ENCODE peak calls at places on chromosomes 5 and 9, in eight cellular contexts. U is astrocyte; K is endodermal cell; R is tibial nerve; J is bronchial epithelial cell; T is psoas muscle; D is CD8-positive, alpha-beta memory T cell; C is naive thymus-derived CD4-positive, alpha-beta T cell. G is an unnamed sample. For H3K27me3, the result is how much of the 10 kb centered on the place peaks cover.

GRCh38 chr5:59496524-59497134 is 396.9 kb downstream of the PDE4D start:
- DNase-seq in J (no peak), U (no peak), D (no peak), T (no peak), C (no peak), R (no peak), K (peak), G (no peak)

GRCh38 chr9:127108182-127108876 is 14.1 kb downstream of the ANGPTL2 start:
- DNase-seq in U (no peak), J (no peak), T (no peak), R (no peak), C (no peak), K (no peak), D (no peak), G (no peak)

GRCh38 chr5:69450116-69450515 is 35.2 kb downstream of the MARVELD2 start:
- DNase-seq in U (peak), R (no peak), T (no peak), K (peak), J (peak), D (no peak), C (no peak), G (no peak)

GRCh38 chr9:35611230-35611797 is 6.3 kb downstream of the TESK1 start:
- DNase-seq in U (peak), K (peak), J (peak), T (peak), R (no peak), D (peak), C (peak), G (peak)

GRCh38 chr5:118247468-118247867 is 740.9 kb downstream of the DTWD2 start:
- DNase-seq in C (no peak), J (no peak), K (no peak), T (no peak), R (no peak), D (no peak), U (no peak), G (no peak)

GRCh38 chr5:57442080-57442839 is 40.4 kb downstream of the ACTBL2 start:
- DNase-seq in U (peak), C (no peak), J (peak), K (no peak), T (no peak), D (no peak), R (no peak), G (no peak)

GRCh38 chr5:10049825-10050455 is 199.7 kb downstream of the ATPSCKMT start:
- DNase-seq in D (no peak), U (no peak), R (no peak), C (no peak), T (no peak), J (no peak), K (no peak), G (no peak)

GRCh38 chr9:37412431-37413151 is 9.9 kb upstream of the GRHPR start:
- DNase-seq in C (no peak), J (no peak), K (peak), D (no peak), U (peak), R (no peak), T (peak), G (no peak)

GRCh38 chr5:91928751-91929521 is 545.8 kb upstream of the ARRDC3 start:
- DNase-seq in K (no peak), C (no peak), T (no peak), R (no peak), D (no peak), U (peak), J (peak), G (no peak)

GRCh38 chr5:154356256-154356655 is 89.5 kb upstream of the SAP30L start:
- DNase-seq in U (peak), C (no peak), R (no peak), K (peak), D (no peak), T (no peak), J (peak), G (no peak)

GRCh38 chr9:83182071-83182470 is 119.1 kb upstream of the RASEF start:
- DNase-seq in K (no peak), J (no peak), T (no peak), C (no peak), U (no peak), R (no peak), D (no peak), G (no peak)

GRCh38 chr5:446864-447263 is 3.9 kb downstream of the EXOC3 start:
- DNase-seq in U (no peak), C (peak), D (no peak), R (no peak), K (peak), T (no peak), J (peak), G (peak)

GRCh38 chr9:29006603-29007002 is 1433.3 kb upstream of the C9orf72 start:
- DNase-seq in K (no peak), J (peak), R (no peak), U (no peak), T (no peak), C (no peak), D (no peak), G (no peak)

GRCh38 chr5:176716320-176716719 is 69.0 kb downstream of the TSPAN17 start:
- DNase-seq in K (no peak), U (peak), C (no peak), J (peak), R (no peak), D (no peak), T (no peak), G (no peak)

GRCh38 chr9:13109781-13110180 is 169.7 kb downstream of the MPDZ start:
- DNase-seq in C (no peak), R (no peak), T (no peak), J (peak), U (no peak), K (no peak), D (no peak), G (no peak)

GRCh38 chr5:159104058-159104651 is 4.4 kb upstream of the EBF1 start:
- DNase-seq in R (peak), K (peak), D (no peak), T (no peak), J (peak), U (peak), C (no peak), G (peak)

GRCh38 chr5:114367029-114367428 is 5.2 kb downstream of the KCNN2 start:
- DNase-seq in D (no peak), R (no peak), K (no peak), T (no peak), C (no peak), U (no peak), J (peak), G (no peak)

GRCh38 chr5:92890841-92891244 is 690.2 kb downstream of the NR2F1-AS1 start:
- DNase-seq in J (peak), T (no peak), R (no peak), U (peak), K (no peak), C (no peak), D (no peak), G (no peak)

GRCh38 chr5:29905626-29906353 is 1287.7 kb upstream of the CDH6 start:
- DNase-seq in J (no peak), T (no peak), R (no peak), D (no peak), K (no peak), U (no peak), C (no peak), G (no peak)

GRCh38 chr9:88829276-88829675 is 162.0 kb upstream of the S1PR3 start:
- DNase-seq in C (no peak), U (peak), R (no peak), J (peak), K (no peak), T (no peak), D (no peak), G (no peak)

GRCh38 chr9:126927419-126927818 is 12.8 kb downstream of the RALGPS1 start:
- DNase-seq in C (no peak), J (no peak), U (no peak), K (no peak), D (no peak), T (no peak), R (no peak), G (no peak)

GRCh38 chr5:156042726-156043125 is 284.2 kb upstream of the SGCD start:
- DNase-seq in T (no peak), J (no peak), R (no peak), U (no peak), C (no peak), K (no peak), D (no peak), G (no peak)

GRCh38 chr5:169290895-169291294 is 10.0 kb downstream of the SLIT3 start:
- DNase-seq in C (no peak), U (peak), T (no peak), D (no peak), R (no peak), J (peak), K (peak), G (no peak)

GRCh38 chr5:169288066-169288753 is 12.7 kb downstream of the SLIT3 start:
- DNase-seq in T (no peak), J (no peak), D (no peak), C (no peak), R (no peak), U (no peak), K (no peak), G (no peak)

GRCh38 chr5:169287529-169287928 is 13.4 kb downstream of the SLIT3 start:
- DNase-seq in C (no peak), U (no peak), R (no peak), K (no peak), T (no peak), J (no peak), D (no peak), G (no peak)

GRCh38 chr5:169291877-169292276 is 9.1 kb downstream of the SLIT3 start:
- DNase-seq in U (no peak), R (no peak), J (no peak), C (no peak), D (no peak), K (peak), T (no peak), G (no peak)

DNA sequence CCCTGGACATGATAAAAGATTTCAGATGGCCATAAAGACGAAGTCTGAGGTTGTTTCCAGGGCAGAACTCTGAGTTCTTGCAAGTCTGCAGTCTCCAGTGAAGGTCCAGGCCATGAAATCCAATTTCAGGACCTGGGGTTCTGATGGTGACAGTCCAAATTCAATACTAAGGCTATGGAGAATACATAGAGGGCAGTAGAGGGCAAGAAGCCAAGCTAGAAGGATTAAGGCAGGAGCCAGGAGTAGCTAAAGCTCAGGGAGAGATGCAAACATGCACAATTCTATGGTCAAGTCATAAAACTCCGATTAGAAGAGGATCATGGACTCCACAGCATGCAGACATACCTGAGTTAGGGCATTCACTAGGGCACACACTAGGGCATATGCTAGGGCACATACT is 11.4 kb downstream of the SLIT3 start:
- DNase-seq in U (no peak), D (no peak), T (no peak), R (no peak), K (no peak), C (no peak), J (no peak), G (no peak)
- H3K27me3 ChIP-seq in U (under half), D (under half), T (under half), R (under half), K (under half), C (under half), J (under half), G (under half)

DNA sequence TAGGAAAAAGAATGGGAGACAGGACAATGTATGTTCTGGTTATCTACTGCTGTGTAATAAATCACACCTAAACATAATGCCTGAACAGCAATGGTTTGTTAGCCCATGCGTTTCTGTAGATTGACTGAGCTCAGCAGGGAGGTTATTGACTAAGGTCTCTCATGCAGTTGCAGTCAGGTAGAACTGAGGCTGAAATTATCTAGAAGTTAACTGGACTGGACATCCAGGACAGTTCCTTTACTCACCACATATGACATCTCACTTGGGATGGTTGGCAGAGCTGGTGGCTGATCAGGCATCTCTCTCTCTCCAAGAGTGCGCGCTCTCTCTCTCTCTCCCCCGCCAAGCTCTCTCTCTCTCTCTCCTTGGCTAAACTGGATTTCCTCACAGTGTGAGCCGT is 8.9 kb upstream of the FOXB2 start:
- DNase-seq in U (no peak), J (no peak), D (no peak), C (no peak), R (no peak), K (no peak), T (no peak), G (no peak)
- H3K27me3 ChIP-seq in U (half or more), J (under half), D (under half), C (under half), R (under half), K (half or more), T (under half), G (half or more)

GRCh38 chr5:174523311-174524159 is 200.8 kb upstream of the MSX2 start:
- DNase-seq in K (no peak), U (no peak), R (no peak), J (no peak), T (no peak), D (no peak), C (no peak), G (no peak)

GRCh38 chr5:174516741-174517140 is 207.6 kb upstream of the MSX2 start:
- DNase-seq in R (no peak), T (no peak), J (no peak), C (no peak), K (no peak), D (no peak), U (no peak), G (no peak)

GRCh38 chr5:174518512-174518911 is 205.9 kb upstream of the MSX2 start:
- DNase-seq in T (no peak), D (no peak), J (no peak), C (no peak), R (no peak), K (no peak), U (no peak), G (no peak)

GRCh38 chr5:174522641-174523260 is 201.6 kb upstream of the MSX2 start:
- DNase-seq in T (no peak), C (no peak), R (no peak), J (no peak), D (no peak), U (no peak), K (no peak), G (no peak)

GRCh38 chr5:174520420-174521396 is 203.7 kb upstream of the MSX2 start:
- DNase-seq in U (peak), R (no peak), K (peak), D (no peak), T (no peak), J (peak), C (no peak), G (no peak)
- H3K27me3 ChIP-seq in U (under half), R (under half), K (under half), D (under half), T (under half), J (under half), C (under half), G (under half)

GRCh38 chr5:135814254-135814653 is 20.2 kb upstream of the SLC25A48 start:
- DNase-seq in T (no peak), K (peak), R (no peak), D (no peak), U (no peak), C (no peak), J (peak), G (no peak)
- H3K27me3 ChIP-seq in T (under half), K (under half), R (under half), D (under half), U (under half), C (under half), J (under half), G (under half)

GRCh38 chr9:124504530-124505005 is 2.6 kb downstream of the NR5A1 start:
- DNase-seq in J (no peak), U (no peak), T (no peak), K (no peak), D (no peak), C (no peak), R (no peak), G (no peak)
- H3K27me3 ChIP-seq in J (under half), U (half or more), T (under half), K (half or more), D (under half), C (under half), R (under half), G (under half)

GRCh38 chr9:134987906-134988700 is 70.4 kb upstream of the FCN1 start:
- DNase-seq in U (no peak), T (no peak), C (no peak), D (no peak), K (no peak), R (no peak), J (no peak), G (no peak)
- H3K27me3 ChIP-seq in U (under half), T (under half), C (under half), D (under half), K (under half), R (under half), J (under half), G (under half)

GRCh38 chr9:95458666-95459065 is 58.1 kb downstream of the PTCH1 start:
- DNase-seq in J (no peak), R (no peak), T (no peak), C (no peak), U (no peak), D (no peak), K (no peak), G (no peak)

GRCh38 chr9:95460627-95461164 is 56.1 kb downstream of the PTCH1 start:
- DNase-seq in C (no peak), J (no peak), U (no peak), K (no peak), R (no peak), D (no peak), T (no peak), G (no peak)

GRCh38 chr9:95457769-95458168 is 59.0 kb downstream of the PTCH1 start:
- DNase-seq in J (no peak), R (no peak), K (no peak), C (no peak), U (peak), D (no peak), T (no peak), G (no peak)

GRCh38 chr9:95459867-95460626 is 56.7 kb downstream of the PTCH1 start:
- DNase-seq in K (no peak), J (no peak), R (no peak), C (no peak), D (no peak), T (no peak), U (no peak), G (no peak)

GRCh38 chr9:95459218-95459617 is 57.6 kb downstream of the PTCH1 start:
- DNase-seq in R (no peak), U (no peak), K (no peak), C (no peak), D (no peak), T (no peak), J (no peak), G (no peak)
- H3K27me3 ChIP-seq in R (under half), U (under half), K (under half), C (under half), D (under half), T (under half), J (under half), G (under half)

GRCh38 chr5:76467221-76467620 is 64.1 kb downstream of the IQGAP2 start:
- DNase-seq in C (no peak), T (no peak), D (no peak), K (no peak), R (no peak), J (no peak), U (no peak), G (no peak)
- H3K27me3 ChIP-seq in C (under half), T (under half), D (under half), K (under half), R (under half), J (under half), U (under half), G (under half)

GRCh38 chr5:1847056-1847455 is 35.7 kb downstream of the IRX4 start:
- DNase-seq in T (no peak), D (no peak), K (no peak), U (no peak), R (no peak), J (no peak), C (no peak), G (no peak)
- H3K27me3 ChIP-seq in T (under half), D (under half), K (half or more), U (under half), R (under half), J (under half), C (under half), G (under half)